ENCODE peak calls at places on chromosomes 1 and 21, in four cellular contexts. P is H1, G is BJ, R is heart left ventricle. Y is an unnamed sample. For H3K27me3, the result is how much of the 10 kb centered on the place peaks cover.

GRCh38 chr1:52842643-52843310 is at the start of gene ZYG11A:
- DNase-seq in G (peak), R (peak), P (peak), Y (peak)

GRCh38 chr1:200659269-200659668 is 10.4 kb downstream of the DDX59 start:
- DNase-seq in R (no peak), P (no peak), G (no peak), Y (peak)

GRCh38 chr1:224509881-224510280 is 75.3 kb upstream of the WDR26 start:
- DNase-seq in P (no peak), G (no peak), R (no peak), Y (no peak)

GRCh38 chr1:218361298-218362065 is 16.3 kb downstream of the TGFB2 start:
- DNase-seq in G (no peak), P (peak), R (peak), Y (no peak)

GRCh38 chr1:72094209-72094608 is 188.1 kb downstream of the NEGR1 start:
- DNase-seq in P (no peak), R (no peak), G (no peak), Y (no peak)

GRCh38 chr1:117828206-117828605 is 101.2 kb downstream of the GDAP2 start:
- DNase-seq in G (peak), P (no peak), R (peak), Y (no peak)

GRCh38 chr1:244653439-244654283 is 735 bp downstream of the DESI2 start:
- DNase-seq in G (no peak), P (no peak), R (peak), Y (no peak)

GRCh38 chr1:96374076-96374762 is 347.4 kb upstream of the PTBP2 start:
- DNase-seq in G (no peak), R (no peak), P (no peak), Y (no peak)

GRCh38 chr21:36434144-36434543 is 45.8 kb downstream of the CLDN14 start:
- DNase-seq in G (no peak), R (no peak), P (no peak), Y (no peak)

GRCh38 chr1:231266811-231267322 is 25.9 kb downstream of the GNPAT start:
- DNase-seq in G (no peak), R (no peak), P (no peak), Y (no peak)

GRCh38 chr21:44947930-44948331 is 8.1 kb downstream of the SLX9 start:
- DNase-seq in P (no peak), G (no peak), R (no peak), Y (no peak)

GRCh38 chr1:169427081-169427611 is at the start of gene CCDC181:
- DNase-seq in G (no peak), P (peak), R (peak), Y (peak)

GRCh38 chr1:232707142-232707541 is 77.2 kb upstream of the SIPA1L2 start:
- DNase-seq in P (no peak), G (no peak), R (no peak), Y (no peak)

GRCh38 chr1:234611799-234612351 is 1.9 kb upstream of the IRF2BP2 start:
- DNase-seq in P (no peak), G (no peak), R (peak), Y (no peak)

GRCh38 chr1:45543599-45544417 is 6.8 kb upstream of the AKR1A1 start:
- DNase-seq in G (no peak), R (peak), P (no peak), Y (no peak)

GRCh38 chr1:94384485-94385353 is 33.5 kb upstream of the ABCD3 start:
- DNase-seq in R (no peak), G (no peak), P (no peak), Y (no peak)

GRCh38 chr1:51234721-51235425 is 1.2 kb upstream of the RNF11 start:
- DNase-seq in P (peak), G (no peak), R (peak), Y (no peak)

GRCh38 chr1:27392778-27393635 is 585 bp downstream of the GPR3 start:
- DNase-seq in R (no peak), P (no peak), G (no peak), Y (no peak)

GRCh38 chr1:157030728-157031127 is 14.8 kb downstream of the ARHGEF11 start:
- DNase-seq in R (no peak), P (no peak), G (no peak), Y (no peak)

GRCh38 chr1:184212649-184213314 is 161.3 kb downstream of the TSEN15 start:
- DNase-seq in P (no peak), R (no peak), G (peak), Y (peak)

GRCh38 chr1:151720190-151720953 is 950 bp upstream of the RIIAD1 start:
- DNase-seq in G (no peak), P (no peak), R (peak), Y (no peak)

GRCh38 chr1:175218786-175219447 is 26.3 kb upstream of the KIAA0040 start:
- DNase-seq in G (no peak), R (no peak), P (no peak), Y (no peak)

GRCh38 chr1:100580446-100580845 is 42.5 kb downstream of the GPR88 start:
- DNase-seq in R (no peak), P (no peak), G (no peak), Y (no peak)

GRCh38 chr1:160539896-160540858 is 17.1 kb upstream of the SLAMF6 start:
- DNase-seq in G (no peak), P (no peak), R (peak), Y (no peak)

GRCh38 chr1:15330028-15330427 is 79.7 kb upstream of the EFHD2 start:
- DNase-seq in R (no peak), P (no peak), G (no peak), Y (no peak)

GRCh38 chr1:83509229-83509870 is 489.6 kb downstream of the TTLL7 start:
- DNase-seq in P (no peak), R (no peak), G (no peak), Y (no peak)

GRCh38 chr1:903721-904270 is 19.9 kb upstream of the SAMD11 start:
- DNase-seq in R (no peak), P (peak), G (no peak), Y (no peak)

GRCh38 chr1:903305-903704 is 20.4 kb upstream of the SAMD11 start:
- DNase-seq in G (no peak), R (no peak), P (no peak), Y (no peak)

GRCh38 chr1:901108-901859 is 22.4 kb upstream of the SAMD11 start:
- DNase-seq in R (no peak), P (no peak), G (no peak), Y (no peak)

GRCh38 chr1:902023-902422 is 21.7 kb upstream of the SAMD11 start:
- DNase-seq in G (no peak), R (no peak), P (no peak), Y (no peak)

DNA sequence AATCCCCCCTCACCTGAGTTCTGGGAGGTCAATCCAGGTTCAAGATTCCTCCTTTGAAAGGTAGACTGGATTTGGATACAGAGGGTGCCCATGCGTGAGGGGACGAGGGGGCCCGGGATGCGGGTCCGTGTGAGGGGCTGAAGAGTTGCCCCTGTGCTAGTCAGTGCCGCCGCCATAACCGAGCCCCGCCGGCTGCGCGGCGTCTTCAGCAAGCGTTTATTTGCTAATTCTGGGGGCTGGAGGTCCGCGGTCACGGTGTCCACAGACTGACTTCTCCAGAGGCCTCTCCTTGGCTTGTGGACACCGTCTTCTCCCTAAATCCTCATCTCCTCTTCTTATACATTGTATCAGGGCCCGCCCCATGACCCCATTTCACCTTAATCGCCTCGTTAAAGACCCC is 20.9 kb upstream of the SAMD11 start:
- DNase-seq in P (no peak), G (no peak), R (no peak), Y (no peak)
- H3K27me3 ChIP-seq in P (under half), G (under half), R (under half), Y (under half)

GRCh38 chr1:118981436-118981835 is 6.7 kb downstream of the TBX15 start:
- DNase-seq in P (no peak), R (no peak), G (no peak), Y (no peak)
- H3K27me3 ChIP-seq in P (half or more), R (half or more), G (under half), Y (half or more)

GRCh38 chr1:214010717-214011116 is 22.9 kb downstream of the PROX1 start:
- DNase-seq in G (no peak), P (no peak), R (no peak), Y (no peak)

GRCh38 chr1:214009613-214010550 is 22.1 kb downstream of the PROX1 start:
- DNase-seq in P (no peak), G (no peak), R (no peak), Y (no peak)

GRCh38 chr1:214012418-214012817 is 24.6 kb downstream of the PROX1 start:
- DNase-seq in P (no peak), G (no peak), R (no peak), Y (no peak)

GRCh38 chr1:214014730-214015129 is 27.0 kb downstream of the PROX1 start:
- DNase-seq in P (no peak), G (no peak), R (no peak), Y (no peak)

GRCh38 chr1:214013614-214014377 is 26.0 kb downstream of the PROX1 start:
- DNase-seq in P (no peak), G (no peak), R (no peak), Y (no peak)
- H3K27me3 ChIP-seq in P (under half), G (under half), R (under half), Y (under half)

GRCh38 chr21:41499920-41500319 is 8.0 kb downstream of the TMPRSS2 start:
- DNase-seq in G (no peak), R (no peak), P (no peak), Y (no peak)
- H3K27me3 ChIP-seq in G (under half), R (under half), P (under half), Y (under half)